ENCODE peak calls at places on chromosomes 1 and 21, in nine cellular contexts. N is endodermal cell, O is PC-3, H is H9, U is SK-N-SH, I is HCT116, V is mammary epithelial cell, G is colonic mucosa, S is IMR-90. M is an unnamed sample.

GRCh38 chr1:16903458-16903796 is 7.6 kb downstream of the RNU1-2 start:
- DNase-seq in N (no peak), G (no peak), U (no peak), V (no peak), O (no peak), I (no peak), H (no peak), S (no peak), M (no peak)

GRCh38 chr1:36239941-36240637 is 15.8 kb downstream of the THRAP3 start:
- DNase-seq in G (no peak), O (no peak), N (no peak), H (no peak), U (no peak), S (peak; percentile 45), I (no peak), V (no peak), M (no peak)

GRCh38 chr1:227218870-227219578 is 99.3 kb downstream of the CDC42BPA start:
- DNase-seq in G (peak; percentile 69), V (no peak), H (no peak), O (no peak), S (no peak), N (no peak), U (no peak), I (no peak), M (no peak)

GRCh38 chr1:22334860-22335550 is 116.6 kb upstream of the ZBTB40 start:
- DNase-seq in V (no peak), G (no peak), O (no peak), U (no peak), I (no peak), S (no peak), H (no peak), N (no peak), M (no peak)

GRCh38 chr1:162541619-162542141 is 19.8 kb upstream of the UAP1 start:
- DNase-seq in G (no peak), V (peak; percentile 96), N (no peak), S (peak; percentile 98), U (no peak), H (no peak), O (peak; percentile 99), I (peak; percentile 47), M (peak; percentile 95)

GRCh38 chr1:152515454-152515823 is 1.2 kb downstream of the CRCT1 start:
- DNase-seq in H (no peak), U (peak; percentile 37), S (peak; percentile 4), V (peak; percentile 46), G (no peak), N (no peak), O (no peak), I (no peak), M (peak; percentile 41)

GRCh38 chr21:25709684-25710265 is 24.9 kb downstream of the ATP5PF start:
- DNase-seq in I (no peak), H (peak; percentile 38), V (no peak), S (no peak), O (no peak), U (no peak), N (peak; percentile 63), G (no peak), M (no peak)

GRCh38 chr1:153617677-153618076 is 1.6 kb upstream of the S100A14 start:
- DNase-seq in G (peak; percentile 90), N (peak; percentile 88), I (peak; percentile 57), U (peak; percentile 82), H (peak; percentile 75), S (no peak), O (peak; percentile 96), V (peak; percentile 71), M (peak; percentile 74)

GRCh38 chr1:229756666-229757065 is 130.6 kb downstream of the URB2 start:
- DNase-seq in N (no peak), H (no peak), S (peak; percentile 54), U (no peak), V (peak; percentile 68), O (peak; percentile 89), I (no peak), G (no peak), M (peak; percentile 92)

GRCh38 chr1:62515055-62515454 is 78.2 kb downstream of the USP1 start:
- DNase-seq in O (no peak), G (no peak), H (no peak), V (peak; percentile 19), N (no peak), S (peak; percentile 30), U (no peak), I (no peak), M (peak; percentile 48)

GRCh38 chr21:45966995-45967394 is 14.6 kb upstream of the COL6A1 start:
- DNase-seq in G (no peak), N (no peak), S (no peak), V (no peak), U (no peak), O (no peak), H (no peak), I (no peak), M (no peak)

GRCh38 chr1:12201343-12202189 is 28.3 kb upstream of the VPS13D start:
- DNase-seq in H (no peak), N (peak; percentile 47), G (no peak), V (no peak), S (no peak), O (no peak), I (no peak), U (peak; percentile 14), M (no peak)

GRCh38 chr1:198462365-198463025 is 78.0 kb downstream of the ATP6V1G3 start:
- DNase-seq in S (peak; percentile 55), N (no peak), U (no peak), O (peak; percentile 80), I (no peak), V (peak; percentile 78), H (no peak), G (no peak), M (peak; percentile 61)

GRCh38 chr1:31413405-31414005 is 492 bp downstream of the SERINC2 start:
- DNase-seq in U (peak; percentile 85), H (no peak), I (no peak), S (no peak), G (peak; percentile 93), V (peak; percentile 53), O (peak; percentile 74), N (peak; percentile 84), M (peak; percentile 58)

GRCh38 chr21:40846566-40847411 is at the start of gene DSCAM:
- DNase-seq in U (peak; percentile 57), O (no peak), H (peak; percentile 63), G (no peak), V (peak; percentile 50), S (no peak), I (no peak), N (peak; percentile 86), M (no peak)

GRCh38 chr1:86530211-86530610 is 16.7 kb upstream of the CLCA4 start:
- DNase-seq in S (no peak), G (no peak), I (no peak), H (no peak), V (no peak), N (no peak), O (no peak), U (no peak), M (no peak)

GRCh38 chr1:184843732-184844495 is 89.3 kb upstream of the EDEM3 start:
- DNase-seq in S (no peak), V (no peak), U (no peak), G (peak; percentile 56), N (no peak), O (no peak), H (no peak), I (no peak), M (no peak)

GRCh38 chr1:17636612-17637011 is 97.1 kb downstream of the ARHGEF10L start:
- DNase-seq in N (no peak), H (no peak), I (no peak), V (peak; percentile 25), O (peak; percentile 38), U (no peak), S (peak; percentile 40), G (no peak), M (no peak)

GRCh38 chr21:42047821-42048613 is 23.1 kb upstream of the UMODL1 start:
- DNase-seq in U (no peak), G (no peak), S (peak; percentile 99), I (no peak), H (no peak), V (peak; percentile 36), O (peak; percentile 58), N (no peak), M (peak; percentile 100)

GRCh38 chr1:101081496-101082282 is 56.1 kb upstream of the DPH5 start:
- DNase-seq in S (no peak), N (no peak), U (no peak), V (no peak), G (no peak), H (no peak), O (no peak), I (no peak), M (no peak)

DNA sequence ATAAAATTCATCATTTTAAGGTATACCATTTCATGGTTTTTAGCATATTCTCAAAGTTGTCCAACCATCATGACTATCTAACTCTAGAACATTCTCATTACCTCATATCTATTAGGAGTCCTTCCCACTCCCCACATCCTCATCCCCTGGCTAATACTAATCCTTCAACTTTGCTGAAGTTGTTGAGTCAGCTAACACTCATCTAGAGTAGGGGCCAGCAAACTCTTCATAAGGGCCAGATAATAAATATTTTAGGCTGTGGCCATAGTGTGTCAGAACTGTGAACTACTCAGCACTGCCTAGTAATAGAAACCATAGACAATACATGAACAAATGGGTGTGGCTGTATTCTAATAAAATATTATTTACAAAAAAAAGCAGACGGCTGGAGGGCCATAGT is 43.0 kb downstream of the TOR3A start:
- DNase-seq in V (peak; percentile 60), G (no peak), H (no peak), S (peak; percentile 78), N (no peak), O (peak; percentile 89), I (no peak), U (no peak), M (peak; percentile 84)
- H3K9ac ChIP-seq in V (no peak overlapping the region), G (no peak overlapping the region), H (no peak overlapping the region), S (no peak overlapping the region), N (no peak overlapping the region), O (peak overlapping the region; percentile 31), I (no peak overlapping the region), U (no peak overlapping the region), M (no peak overlapping the region)

GRCh38 chr21:37000381-37000780 is 6.1 kb upstream of the RIPPLY3 start:
- DNase-seq in I (peak; percentile 19), S (no peak), U (no peak), H (no peak), O (peak; percentile 49), N (no peak), V (no peak), G (no peak), M (no peak)
- TF ChIP-seq CTCF in I (peak; percentile 37), S (no peak), U (peak; percentile 24), H (no peak), O (peak; percentile 57), N (peak; percentile 43), V (peak; percentile 7), G (no peak), M (peak; percentile 8)

DNA sequence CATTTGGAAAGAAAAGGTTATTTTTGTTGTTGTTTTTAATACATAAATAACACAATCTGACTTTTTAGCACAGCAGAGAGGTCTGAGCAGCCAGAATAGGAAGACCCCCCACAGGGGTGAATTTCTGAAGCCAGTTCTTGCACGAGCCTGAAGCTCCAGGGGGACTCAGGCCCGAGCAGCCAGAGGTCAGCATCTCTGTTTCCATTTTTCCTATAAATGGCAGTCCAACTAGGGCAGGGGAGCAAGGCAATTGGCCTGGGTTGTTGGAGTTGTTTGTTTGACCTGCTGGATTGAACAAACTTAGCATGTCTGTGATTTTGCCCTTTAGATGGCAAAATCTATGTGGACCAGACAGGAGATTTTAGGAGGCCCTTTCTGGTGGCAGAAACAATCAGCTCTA is 118.1 kb upstream of the FGGY start:
- DNase-seq in G (no peak), S (no peak), V (no peak), I (no peak), U (no peak), O (no peak), H (no peak), N (no peak), M (no peak)
- H3K9ac ChIP-seq in G (no peak overlapping the region), S (no peak overlapping the region), V (no peak overlapping the region), I (no peak overlapping the region), U (no peak overlapping the region), O (no peak overlapping the region), H (no peak overlapping the region), N (no peak overlapping the region), M (no peak overlapping the region)

GRCh38 chr1:48216941-48217340 is 5.6 kb upstream of the SLC5A9 start:
- DNase-seq in H (peak; percentile 26), G (no peak), I (no peak), V (no peak), U (no peak), N (peak; percentile 51), O (no peak), S (no peak), M (no peak)
- TF ChIP-seq CTCF in H (peak; percentile 53), G (no peak), I (peak; percentile 45), V (peak; percentile 15), U (no peak), N (peak; percentile 64), O (peak; percentile 31), S (no peak), M (no peak)

M was measured in fibroblast of lung.